ENCODE peak calls at places on chromosome 14, in four cellular contexts. One of them, this sample, is unnamed. For H3K79me2, the result is how much of the 10 kb centered on the place peaks cover.

GRCh38 chr14:95275507-95275906 is 44.2 kb downstream of the CLMN start:
- DNase-seq in PC-3: no peak
- DNase-seq in neural progenitor cell: no peak
- DNase-seq in GM23248: no peak
- DNase-seq in this sample: no peak

GRCh38 chr14:77598366-77599050 is 17.9 kb downstream of the SPTLC2 start:
- DNase-seq in neural progenitor cell: no peak
- DNase-seq in GM23248: no peak
- DNase-seq in PC-3: no peak
- DNase-seq in this sample: peak

GRCh38 chr14:76953196-76953945 is 75.1 kb downstream of the IRF2BPL start:
- DNase-seq in GM23248: peak
- DNase-seq in neural progenitor cell: no peak
- DNase-seq in PC-3: peak
- DNase-seq in this sample: no peak

GRCh38 chr14:72061718-72062117 is 129.5 kb downstream of the RGS6 start:
- DNase-seq in neural progenitor cell: no peak
- DNase-seq in PC-3: no peak
- DNase-seq in GM23248: no peak
- DNase-seq in this sample: no peak

GRCh38 chr14:50254248-50254647 is 22.9 kb upstream of the SOS2 start:
- DNase-seq in PC-3: no peak
- DNase-seq in neural progenitor cell: no peak
- DNase-seq in GM23248: no peak
- DNase-seq in this sample: no peak

GRCh38 chr14:76250345-76250744 is 98.6 kb downstream of the GPATCH2L start:
- DNase-seq in PC-3: no peak
- DNase-seq in neural progenitor cell: no peak
- DNase-seq in GM23248: no peak
- DNase-seq in this sample: no peak

GRCh38 chr14:34324363-34324795 is 137.7 kb downstream of the SPTSSA start:
- DNase-seq in neural progenitor cell: peak
- DNase-seq in GM23248: peak
- DNase-seq in PC-3: peak
- DNase-seq in this sample: peak

GRCh38 chr14:73833530-73834257 is 17.9 kb upstream of the PTGR2 start:
- DNase-seq in GM23248: peak
- DNase-seq in PC-3: no peak
- DNase-seq in neural progenitor cell: peak
- DNase-seq in this sample: no peak

GRCh38 chr14:77059276-77059934 is 30.9 kb upstream of the IRF2BPL start:
- DNase-seq in PC-3: peak
- DNase-seq in neural progenitor cell: peak
- DNase-seq in GM23248: peak
- DNase-seq in this sample: no peak

GRCh38 chr14:22579881-22580280 is 9.1 kb downstream of the DAD1 start:
- DNase-seq in GM23248: no peak
- DNase-seq in neural progenitor cell: no peak
- DNase-seq in PC-3: no peak
- DNase-seq in this sample: no peak

GRCh38 chr14:61591862-61592261 is 103.5 kb upstream of the HIF1A start:
- DNase-seq in neural progenitor cell: no peak
- DNase-seq in GM23248: no peak
- DNase-seq in PC-3: no peak
- DNase-seq in this sample: no peak

GRCh38 chr14:61593330-61593729 is 102.0 kb upstream of the HIF1A start:
- DNase-seq in GM23248: peak
- DNase-seq in neural progenitor cell: no peak
- DNase-seq in PC-3: peak
- DNase-seq in this sample: no peak

GRCh38 chr14:61598980-61599379 is 96.3 kb upstream of the HIF1A start:
- DNase-seq in PC-3: no peak
- DNase-seq in neural progenitor cell: no peak
- DNase-seq in GM23248: no peak
- DNase-seq in this sample: peak

GRCh38 chr14:61599959-61600358 is 95.4 kb upstream of the HIF1A start:
- DNase-seq in GM23248: no peak
- DNase-seq in PC-3: no peak
- DNase-seq in neural progenitor cell: no peak
- DNase-seq in this sample: no peak

GRCh38 chr14:61596985-61597384 is 98.3 kb upstream of the HIF1A start:
- DNase-seq in GM23248: peak
- DNase-seq in PC-3: no peak
- DNase-seq in neural progenitor cell: no peak
- DNase-seq in this sample: no peak
- TF ChIP-seq EZH2phosphoT487 in GM23248: no peak
- TF ChIP-seq EZH2phosphoT487 in PC-3: no peak
- TF ChIP-seq EZH2phosphoT487 in neural progenitor cell: no peak
- TF ChIP-seq EZH2phosphoT487 in this sample: no peak

DNA sequence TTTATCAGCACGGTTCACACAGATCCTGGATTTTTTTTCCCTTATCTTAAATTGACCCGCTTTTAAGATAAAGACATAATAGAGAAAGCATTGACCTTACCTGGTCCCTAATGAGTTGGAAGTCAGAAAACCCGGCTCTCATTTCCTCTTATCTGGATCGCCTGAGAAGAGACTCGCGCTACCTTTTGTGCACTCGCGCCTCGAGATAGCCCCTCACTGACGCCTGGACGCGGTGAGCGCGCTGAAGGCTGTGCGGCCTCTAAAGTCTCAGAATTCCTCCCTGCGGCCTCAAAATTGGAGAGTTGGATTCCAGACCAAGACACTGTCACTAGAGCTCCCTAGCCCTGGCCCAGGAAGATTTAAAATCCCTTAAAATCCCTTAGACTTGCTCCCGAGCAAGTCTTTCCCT is 7.0 kb downstream of the NKX2-1 start:
- DNase-seq in neural progenitor cell: peak
- DNase-seq in GM23248: no peak
- DNase-seq in PC-3: no peak
- DNase-seq in this sample: no peak
- TF ChIP-seq EZH2 in neural progenitor cell: no peak
- TF ChIP-seq EZH2 in GM23248: peak
- TF ChIP-seq EZH2 in PC-3: no peak
- TF ChIP-seq EZH2 in this sample: no peak

GRCh38 chr14:99265571-99265970 is 6.4 kb downstream of the BCL11B start:
- DNase-seq in GM23248: no peak
- DNase-seq in neural progenitor cell: no peak
- DNase-seq in PC-3: no peak
- DNase-seq in this sample: no peak
- H3K79me2 ChIP-seq in GM23248: under half
- H3K79me2 ChIP-seq in neural progenitor cell: under half
- H3K79me2 ChIP-seq in PC-3: under half
- H3K79me2 ChIP-seq in this sample: under half

DNA sequence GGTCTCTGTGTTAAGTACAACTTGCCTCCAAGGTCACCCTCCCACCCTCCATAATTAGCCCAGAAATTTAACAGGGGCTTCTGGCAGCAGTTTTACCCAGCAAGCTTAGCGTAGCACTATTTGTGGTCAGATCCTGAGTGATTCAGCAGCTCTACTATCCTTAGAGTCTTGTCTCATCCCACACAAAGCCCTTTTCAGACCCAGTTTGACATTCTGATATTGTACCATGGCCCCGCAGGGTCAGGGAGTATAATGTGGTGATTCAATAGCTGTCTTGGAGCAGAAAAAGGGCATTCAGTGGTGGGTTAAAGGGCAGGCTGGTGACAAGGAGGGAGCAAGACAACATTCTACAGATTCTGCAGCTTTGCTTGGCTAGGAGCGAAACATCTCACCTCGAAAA is 153.8 kb upstream of the DDHD1 start:
- DNase-seq in neural progenitor cell: peak
- DNase-seq in GM23248: peak
- DNase-seq in PC-3: peak
- DNase-seq in this sample: no peak
- TF ChIP-seq EZH2phosphoT487 in neural progenitor cell: peak
- TF ChIP-seq EZH2phosphoT487 in GM23248: no peak
- TF ChIP-seq EZH2phosphoT487 in PC-3: no peak
- TF ChIP-seq EZH2phosphoT487 in this sample: no peak